ENCODE peak calls at places on chromosomes 11 and 22, in five cellular contexts. E is WTC11, Q is K562, L is H1, D is GM12878. C is an unnamed sample.

GRCh38 chr11:94727766-94728165 is 40.4 kb upstream of the AMOTL1 start:
- DNase-seq in E (no peak), D (no peak), L (no peak), Q (no peak), C (no peak)

GRCh38 chr11:123318623-123319022 is 111.4 kb upstream of the GRAMD1B start:
- DNase-seq in D (no peak), L (no peak), Q (no peak), E (no peak), C (no peak)

GRCh38 chr11:119337581-119338317 is 2.9 kb downstream of the C1QTNF5 start:
- DNase-seq in E (peak), L (no peak), D (no peak), Q (peak), C (no peak)

GRCh38 chr11:64343740-64344133 is 3.7 kb downstream of the CCDC88B start:
- DNase-seq in D (no peak), L (no peak), E (peak), Q (peak), C (no peak)

GRCh38 chr11:6943131-6943530 is 16.9 kb downstream of the ZNF215 start:
- DNase-seq in E (no peak), Q (no peak), D (no peak), L (no peak), C (no peak)

GRCh38 chr11:27679136-27680015 is 20.9 kb downstream of the BDNF start:
- DNase-seq in D (no peak), L (no peak), E (no peak), Q (no peak), C (no peak)

GRCh38 chr11:8252946-8253345 is 10.7 kb downstream of the LMO1 start:
- DNase-seq in L (no peak), E (no peak), Q (no peak), D (no peak), C (no peak)

GRCh38 chr11:131463609-131464008 is 93.2 kb downstream of the NTM start:
- DNase-seq in Q (no peak), E (no peak), D (no peak), L (no peak), C (no peak)

GRCh38 chr11:73298233-73298632 is 9.8 kb upstream of the ARHGEF17 start:
- DNase-seq in D (no peak), Q (no peak), E (no peak), L (no peak), C (no peak)

GRCh38 chr11:250740-251299 is 14.0 kb downstream of the PSMD13 start:
- DNase-seq in D (no peak), L (peak), Q (peak), E (peak), C (no peak)

GRCh38 chr11:34926101-34926830 is 9.8 kb downstream of the PDHX start:
- DNase-seq in Q (no peak), L (no peak), E (no peak), D (no peak), C (peak)

GRCh38 chr11:76657824-76658170 is 12.8 kb downstream of the LRRC32 start:
- DNase-seq in Q (no peak), D (no peak), L (no peak), E (no peak), C (no peak)

GRCh38 chr11:6251120-6251733 is 8.4 kb upstream of the CCKBR start:
- DNase-seq in Q (peak), L (peak), E (peak), D (no peak), C (peak)

GRCh38 chr11:128705124-128705920 is 11.4 kb downstream of the FLI1 start:
- DNase-seq in D (no peak), E (no peak), Q (no peak), L (no peak), C (no peak)

GRCh38 chr22:44305455-44305854 is 7.3 kb downstream of the SHISAL1 start:
- DNase-seq in D (no peak), L (no peak), Q (no peak), E (no peak), C (no peak)

GRCh38 chr22:35329114-35329847 is 29.6 kb downstream of the TOM1 start:
- DNase-seq in Q (no peak), L (no peak), D (no peak), E (no peak), C (no peak)

GRCh38 chr11:13831707-13832106 is 130.8 kb upstream of the SPON1 start:
- DNase-seq in L (no peak), D (no peak), Q (no peak), E (no peak), C (no peak)

GRCh38 chr11:10354389-10354788 is 49.5 kb downstream of the ADM start:
- DNase-seq in E (no peak), D (no peak), Q (no peak), L (no peak), C (no peak)
- TF ChIP-seq ATF3 in E (no peak), D (no peak), Q (no peak), L (no peak), C (no peak)

DNA sequence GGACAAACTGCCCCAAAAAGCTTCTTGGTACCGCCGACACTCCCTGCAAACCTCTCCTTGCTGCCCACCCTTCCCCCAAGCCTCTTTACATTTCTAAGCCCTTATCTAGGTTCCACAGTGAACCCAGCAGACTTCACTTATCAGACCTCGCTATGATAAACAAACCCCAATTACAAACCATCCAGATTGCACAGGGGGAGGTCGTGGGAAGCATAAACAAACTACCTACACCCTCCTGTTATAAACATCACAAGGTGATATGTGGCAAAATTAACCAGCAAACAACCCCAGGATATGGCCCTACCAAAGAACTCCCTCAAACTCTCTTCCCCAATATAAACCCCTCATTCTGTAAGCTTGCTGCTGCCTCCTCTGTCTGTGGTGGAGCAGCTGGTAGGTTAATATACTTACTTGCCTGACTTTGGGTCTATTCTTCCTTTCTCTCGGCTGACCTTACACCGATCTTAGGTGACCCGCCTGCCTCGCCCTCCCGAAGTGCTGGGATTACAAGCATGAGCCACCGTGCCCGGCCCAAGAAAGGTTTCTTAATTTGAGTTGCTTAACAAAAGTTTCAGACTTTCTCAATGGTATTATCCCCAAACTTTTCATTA is 66.0 kb upstream of the TENM4 start:
- DNase-seq in D (no peak), E (no peak), Q (no peak), L (no peak), C (no peak)
- TF ChIP-seq CREB1 in D (no peak), E (no peak), Q (no peak), L (no peak), C (no peak)

GRCh38 chr11:135074397-135074998 is 662.5 kb upstream of the B3GAT1 start:
- DNase-seq in Q (no peak), D (no peak), E (no peak), L (no peak), C (no peak)

GRCh38 chr11:135069884-135070283 is 657.8 kb upstream of the B3GAT1 start:
- DNase-seq in E (no peak), Q (no peak), D (no peak), L (no peak), C (no peak)

GRCh38 chr11:135073870-135074269 is 661.8 kb upstream of the B3GAT1 start:
- DNase-seq in E (no peak), D (no peak), Q (no peak), L (no peak), C (no peak)

GRCh38 chr11:135073444-135073843 is 661.4 kb upstream of the B3GAT1 start:
- DNase-seq in L (no peak), Q (no peak), E (no peak), D (no peak), C (no peak)

GRCh38 chr11:135075740-135076139 is 663.7 kb upstream of the B3GAT1 start:
- DNase-seq in Q (no peak), D (no peak), E (peak), L (peak), C (peak)
- TF ChIP-seq ATF3 in Q (no peak), D (no peak), E (no peak), L (peak), C (no peak)

DNA sequence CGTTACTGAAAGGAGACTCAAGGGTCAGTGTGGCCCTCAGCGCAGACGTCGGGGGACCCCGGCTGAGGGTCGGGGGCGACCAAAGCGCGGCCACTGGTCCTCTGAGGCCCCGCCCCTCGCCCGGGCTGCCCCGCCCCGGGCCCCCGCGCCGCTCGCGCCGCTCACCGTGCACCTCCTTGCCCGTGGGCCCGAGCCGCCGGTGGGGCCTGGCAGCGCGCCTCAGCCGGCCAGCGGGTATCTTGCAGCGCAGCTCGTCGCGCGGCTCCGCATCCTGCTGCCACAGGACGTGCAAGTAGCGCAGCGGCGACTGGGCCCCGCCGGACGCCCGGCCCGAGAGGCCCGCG is 416 bp downstream of the ANKRD54 start:
- DNase-seq in L (no peak), Q (peak), D (no peak), E (peak), C (no peak)
- TF ChIP-seq CREB1 in L (no peak), Q (no peak), D (no peak), E (no peak), C (no peak)

DNA sequence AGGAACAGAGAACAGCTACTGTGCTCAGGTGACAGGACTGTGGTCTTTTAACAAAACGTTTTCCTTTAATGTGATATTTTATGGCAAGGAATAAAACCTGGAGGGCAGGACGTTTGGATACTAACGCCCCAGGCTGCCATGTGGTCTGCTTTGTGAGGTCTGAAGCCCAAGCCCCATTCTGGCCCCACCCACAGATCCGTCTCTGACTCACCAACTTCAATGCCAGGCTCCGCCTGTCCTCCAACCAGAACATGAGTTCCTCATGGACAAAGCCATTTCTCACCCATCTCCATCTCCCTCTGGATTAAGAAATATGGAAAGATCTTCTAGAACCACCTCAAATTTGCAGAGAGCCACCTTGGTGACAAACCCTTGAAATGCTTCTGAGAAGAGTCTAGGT is 148.8 kb downstream of the CRYBB2 start:
- DNase-seq in E (no peak), D (no peak), Q (no peak), L (no peak), C (no peak)
- TF ChIP-seq ATF3 in E (no peak), D (no peak), Q (no peak), L (no peak), C (no peak)

GRCh38 chr11:78986305-78986704 is 411.6 kb upstream of the NARS2 start:
- DNase-seq in E (no peak), L (no peak), D (no peak), Q (no peak), C (no peak)

GRCh38 chr11:78993800-78994430 is 419.3 kb upstream of the NARS2 start:
- DNase-seq in Q (no peak), L (no peak), D (no peak), E (no peak), C (no peak)

GRCh38 chr11:78995166-78995565 is 420.5 kb upstream of the NARS2 start:
- DNase-seq in E (no peak), Q (no peak), L (no peak), D (no peak), C (no peak)

GRCh38 chr11:78987748-78988147 is 413.1 kb upstream of the NARS2 start:
- DNase-seq in L (no peak), D (no peak), Q (no peak), E (no peak), C (no peak)

DNA sequence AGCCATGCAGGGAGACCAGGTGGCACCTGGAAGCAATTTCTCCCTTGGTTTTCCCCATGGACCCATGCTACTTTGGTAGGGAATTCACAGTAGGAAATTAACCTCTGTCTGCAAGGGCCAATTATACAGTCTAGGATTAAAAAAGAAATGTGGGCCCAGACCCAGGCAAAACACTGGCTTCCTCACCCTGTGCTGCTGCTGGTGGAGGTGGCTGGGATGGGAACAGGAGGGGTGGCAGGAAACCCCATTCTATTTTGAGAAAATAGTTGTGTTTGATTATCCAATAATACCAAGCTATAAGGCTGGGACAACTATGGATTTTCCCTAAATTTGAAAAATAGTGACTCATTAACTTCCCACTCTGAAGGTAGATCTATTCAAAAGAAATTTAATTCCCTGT is 417.0 kb upstream of the NARS2 start:
- DNase-seq in D (no peak), Q (no peak), E (no peak), L (no peak), C (no peak)
- TF ChIP-seq CREB1 in D (no peak), Q (no peak), E (no peak), L (no peak), C (no peak)

GRCh38 chr11:125494987-125495725 is 909 bp downstream of the FEZ1 start:
- DNase-seq in D (no peak), Q (no peak), E (peak), L (no peak), C (no peak)
- TF ChIP-seq ATF3 in D (no peak), Q (no peak), E (no peak), L (no peak), C (no peak)

GRCh38 chr11:23711981-23712380 is 784.9 kb upstream of the LUZP2 start:
- DNase-seq in E (peak), L (no peak), D (no peak), Q (no peak), C (no peak)
- TF ChIP-seq CREB1 in E (no peak), L (no peak), D (no peak), Q (no peak), C (no peak)

GRCh38 chr11:47130541-47130940 is 46.1 kb downstream of the ARFGAP2 start:
- DNase-seq in L (no peak), Q (no peak), D (no peak), E (no peak), C (no peak)

GRCh38 chr11:47124675-47125074 is 52.0 kb downstream of the ARFGAP2 start:
- DNase-seq in E (no peak), D (no peak), L (no peak), Q (no peak), C (no peak)

GRCh38 chr11:47131136-47131535 is 45.5 kb downstream of the ARFGAP2 start:
- DNase-seq in L (no peak), Q (no peak), D (no peak), E (no peak), C (no peak)

GRCh38 chr11:47125083-47125482 is 51.6 kb downstream of the ARFGAP2 start:
- DNase-seq in E (no peak), Q (no peak), D (no peak), L (no peak), C (no peak)

DNA sequence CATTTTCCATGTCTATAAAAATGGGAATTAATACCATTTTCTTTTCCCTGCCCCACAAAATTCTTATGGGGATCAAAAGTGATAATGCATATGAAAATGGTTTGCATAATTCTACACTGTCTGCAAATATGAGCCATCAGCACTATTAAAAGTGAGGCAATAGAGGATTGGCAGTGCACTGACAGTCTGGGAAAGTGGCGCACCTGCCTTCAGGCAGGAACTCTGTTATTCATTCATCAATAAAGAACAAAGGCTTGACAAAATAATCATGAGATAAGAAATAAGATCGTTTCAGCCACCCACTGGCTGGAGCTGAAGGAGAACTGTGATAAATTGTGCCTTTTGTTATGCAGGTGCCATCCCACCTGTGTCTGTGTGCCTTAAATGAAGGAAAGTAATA is 49.5 kb downstream of the ARFGAP2 start:
- DNase-seq in Q (no peak), E (no peak), D (no peak), L (no peak), C (no peak)
- TF ChIP-seq ATF3 in Q (no peak), E (no peak), D (no peak), L (no peak), C (no peak)

DNA sequence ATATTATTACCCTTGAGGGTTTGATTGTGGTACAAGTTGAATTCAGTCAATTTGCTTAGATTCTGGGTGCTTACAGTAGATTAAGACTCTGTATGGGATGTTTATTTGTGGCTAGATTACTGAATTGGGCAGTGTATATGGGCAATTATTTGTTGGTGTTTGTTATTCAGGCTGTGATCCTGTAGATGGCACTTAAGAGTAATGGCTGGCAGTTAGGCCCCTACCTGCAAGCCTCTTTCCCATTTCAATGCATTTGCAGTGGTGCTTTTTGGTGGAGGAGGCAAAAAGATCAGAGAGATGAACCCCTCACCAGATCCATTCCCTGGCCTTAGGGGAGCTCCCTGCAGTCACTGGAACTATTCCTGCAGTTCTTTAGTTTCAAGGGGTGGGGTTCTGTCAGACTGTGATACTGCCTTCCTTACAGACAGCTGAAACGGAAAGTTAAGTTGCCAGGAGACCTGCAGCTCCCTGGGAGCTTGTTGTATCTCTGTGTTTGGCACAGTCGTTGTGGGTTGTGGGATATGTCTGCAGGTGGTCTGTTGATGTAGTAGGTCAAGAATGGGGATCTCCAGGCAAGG is 199.5 kb downstream of the AASDHPPT start:
- DNase-seq in D (no peak), L (no peak), E (no peak), Q (no peak), C (no peak)
- TF ChIP-seq CREB1 in D (no peak), L (no peak), E (no peak), Q (no peak), C (no peak)